ENCODE peak calls at places on chromosomes 13 and 19, in four cellular contexts. One of them, this sample, is unnamed.

GRCh38 chr13:33543631-33544030 is 258.1 kb upstream of the STARD13 start:
- DNase-seq in heart right ventricle: no peak
- DNase-seq in cardiac muscle cell: no peak
- DNase-seq in cardiac fibroblast: peak
- DNase-seq in this sample: peak

GRCh38 chr13:80336335-80336734 is 4.6 kb downstream of the SPRY2 start:
- DNase-seq in cardiac fibroblast: peak
- DNase-seq in cardiac muscle cell: peak
- DNase-seq in heart right ventricle: no peak
- DNase-seq in this sample: peak

GRCh38 chr13:37288057-37288720 is 182.7 kb upstream of the CSNK1A1L start:
- DNase-seq in cardiac fibroblast: peak
- DNase-seq in cardiac muscle cell: peak
- DNase-seq in heart right ventricle: no peak
- DNase-seq in this sample: no peak

GRCh38 chr19:57465680-57466381 is 8.9 kb upstream of the VN1R1 start:
- DNase-seq in cardiac muscle cell: peak
- DNase-seq in heart right ventricle: no peak
- DNase-seq in cardiac fibroblast: peak
- DNase-seq in this sample: peak

GRCh38 chr13:30932481-30933333 is at the start of gene TEX26:
- DNase-seq in cardiac muscle cell: peak
- DNase-seq in cardiac fibroblast: peak
- DNase-seq in heart right ventricle: peak
- DNase-seq in this sample: no peak

GRCh38 chr13:74443623-74444022 is 309.4 kb upstream of the KLF12 start:
- DNase-seq in cardiac muscle cell: peak
- DNase-seq in heart right ventricle: no peak
- DNase-seq in cardiac fibroblast: peak
- DNase-seq in this sample: peak

GRCh38 chr13:79870766-79871165 is 389.8 kb downstream of the NDFIP2 start:
- DNase-seq in heart right ventricle: no peak
- DNase-seq in cardiac muscle cell: no peak
- DNase-seq in cardiac fibroblast: no peak
- DNase-seq in this sample: peak

GRCh38 chr19:756232-756631 is 5.3 kb downstream of the MISP start:
- DNase-seq in heart right ventricle: no peak
- DNase-seq in cardiac fibroblast: peak
- DNase-seq in cardiac muscle cell: peak
- DNase-seq in this sample: no peak

GRCh38 chr19:19134687-19135158 is 3.6 kb downstream of the TMEM161A start:
- DNase-seq in heart right ventricle: no peak
- DNase-seq in cardiac fibroblast: no peak
- DNase-seq in cardiac muscle cell: no peak
- DNase-seq in this sample: no peak

GRCh38 chr13:114203536-114203935 is 24.5 kb downstream of the CFAP97D2 start:
- DNase-seq in cardiac muscle cell: no peak
- DNase-seq in cardiac fibroblast: no peak
- DNase-seq in heart right ventricle: no peak
- DNase-seq in this sample: no peak

GRCh38 chr13:21203132-21203531 is 26.7 kb downstream of the MRPL57 start:
- DNase-seq in cardiac fibroblast: no peak
- DNase-seq in heart right ventricle: no peak
- DNase-seq in cardiac muscle cell: no peak
- DNase-seq in this sample: no peak

GRCh38 chr13:32722340-32722739 is 136.1 kb downstream of the PDS5B start:
- DNase-seq in heart right ventricle: no peak
- DNase-seq in cardiac fibroblast: no peak
- DNase-seq in cardiac muscle cell: no peak
- DNase-seq in this sample: no peak

GRCh38 chr13:85137516-85137915 is 661.7 kb downstream of the SLITRK6 start:
- DNase-seq in cardiac fibroblast: no peak
- DNase-seq in cardiac muscle cell: no peak
- DNase-seq in heart right ventricle: no peak
- DNase-seq in this sample: no peak

GRCh38 chr19:3606174-3606689 is 443 bp downstream of the TBXA2R start:
- DNase-seq in cardiac fibroblast: no peak
- DNase-seq in cardiac muscle cell: no peak
- DNase-seq in heart right ventricle: no peak
- DNase-seq in this sample: no peak

GRCh38 chr13:111666377-111666776 is 345.9 kb downstream of the TEX29 start:
- DNase-seq in cardiac fibroblast: no peak
- DNase-seq in cardiac muscle cell: no peak
- DNase-seq in heart right ventricle: no peak
- DNase-seq in this sample: no peak

GRCh38 chr13:77002590-77003190 is 10.8 kb downstream of the CLN5 start:
- DNase-seq in cardiac muscle cell: peak
- DNase-seq in cardiac fibroblast: peak
- DNase-seq in heart right ventricle: no peak
- DNase-seq in this sample: peak

GRCh38 chr13:103788061-103788652 is 721.9 kb upstream of the SLC10A2 start:
- DNase-seq in heart right ventricle: peak
- DNase-seq in cardiac fibroblast: no peak
- DNase-seq in cardiac muscle cell: no peak
- DNase-seq in this sample: no peak

GRCh38 chr13:112984954-112985802 is 16.2 kb downstream of the MCF2L start:
- DNase-seq in cardiac muscle cell: no peak
- DNase-seq in cardiac fibroblast: no peak
- DNase-seq in heart right ventricle: no peak
- DNase-seq in this sample: no peak

GRCh38 chr19:6613711-6614110 is 22.8 kb upstream of the CD70 start:
- DNase-seq in heart right ventricle: no peak
- DNase-seq in cardiac fibroblast: peak
- DNase-seq in cardiac muscle cell: peak
- DNase-seq in this sample: peak

GRCh38 chr19:39347332-39348227 is 5.4 kb downstream of the SAMD4B start:
- DNase-seq in cardiac fibroblast: no peak
- DNase-seq in heart right ventricle: no peak
- DNase-seq in cardiac muscle cell: peak
- DNase-seq in this sample: no peak

GRCh38 chr19:4229179-4229931 is at the start of gene EBI3:
- DNase-seq in cardiac fibroblast: peak
- DNase-seq in heart right ventricle: no peak
- DNase-seq in cardiac muscle cell: peak
- DNase-seq in this sample: peak

GRCh38 chr13:33953203-33953602 is 135.3 kb downstream of the RFC3 start:
- DNase-seq in cardiac muscle cell: peak
- DNase-seq in heart right ventricle: no peak
- DNase-seq in cardiac fibroblast: peak
- DNase-seq in this sample: peak

GRCh38 chr13:41402695-41403511 is 54.4 kb upstream of the RGCC start:
- DNase-seq in cardiac muscle cell: no peak
- DNase-seq in heart right ventricle: no peak
- DNase-seq in cardiac fibroblast: no peak
- DNase-seq in this sample: no peak

GRCh38 chr19:54425382-54425723 is 10.1 kb downstream of the TTYH1 start:
- DNase-seq in heart right ventricle: no peak
- DNase-seq in cardiac muscle cell: no peak
- DNase-seq in cardiac fibroblast: no peak
- DNase-seq in this sample: no peak

GRCh38 chr13:32537580-32538233 is 888 bp downstream of the N4BP2L2 start:
- DNase-seq in heart right ventricle: peak
- DNase-seq in cardiac muscle cell: no peak
- DNase-seq in cardiac fibroblast: no peak
- DNase-seq in this sample: peak

GRCh38 chr19:1822210-1822609 is 10.1 kb upstream of the ATP8B3 start:
- DNase-seq in heart right ventricle: no peak
- DNase-seq in cardiac muscle cell: no peak
- DNase-seq in cardiac fibroblast: no peak
- DNase-seq in this sample: no peak

GRCh38 chr13:85286081-85286480 is 513.1 kb downstream of the SLITRK6 start:
- DNase-seq in cardiac fibroblast: peak
- DNase-seq in cardiac muscle cell: peak
- DNase-seq in heart right ventricle: no peak
- DNase-seq in this sample: peak

GRCh38 chr13:88908896-88909535 is 1237.8 kb downstream of the SLITRK5 start:
- DNase-seq in heart right ventricle: no peak
- DNase-seq in cardiac fibroblast: no peak
- DNase-seq in cardiac muscle cell: no peak
- DNase-seq in this sample: no peak

GRCh38 chr19:27779953-27780352 is 1433.0 kb downstream of the UQCRFS1 start:
- DNase-seq in cardiac fibroblast: no peak
- DNase-seq in heart right ventricle: no peak
- DNase-seq in cardiac muscle cell: no peak
- DNase-seq in this sample: no peak

GRCh38 chr13:104477256-104477655 is 1411.0 kb upstream of the SLC10A2 start:
- DNase-seq in heart right ventricle: no peak
- DNase-seq in cardiac muscle cell: no peak
- DNase-seq in cardiac fibroblast: no peak
- DNase-seq in this sample: no peak

DNA sequence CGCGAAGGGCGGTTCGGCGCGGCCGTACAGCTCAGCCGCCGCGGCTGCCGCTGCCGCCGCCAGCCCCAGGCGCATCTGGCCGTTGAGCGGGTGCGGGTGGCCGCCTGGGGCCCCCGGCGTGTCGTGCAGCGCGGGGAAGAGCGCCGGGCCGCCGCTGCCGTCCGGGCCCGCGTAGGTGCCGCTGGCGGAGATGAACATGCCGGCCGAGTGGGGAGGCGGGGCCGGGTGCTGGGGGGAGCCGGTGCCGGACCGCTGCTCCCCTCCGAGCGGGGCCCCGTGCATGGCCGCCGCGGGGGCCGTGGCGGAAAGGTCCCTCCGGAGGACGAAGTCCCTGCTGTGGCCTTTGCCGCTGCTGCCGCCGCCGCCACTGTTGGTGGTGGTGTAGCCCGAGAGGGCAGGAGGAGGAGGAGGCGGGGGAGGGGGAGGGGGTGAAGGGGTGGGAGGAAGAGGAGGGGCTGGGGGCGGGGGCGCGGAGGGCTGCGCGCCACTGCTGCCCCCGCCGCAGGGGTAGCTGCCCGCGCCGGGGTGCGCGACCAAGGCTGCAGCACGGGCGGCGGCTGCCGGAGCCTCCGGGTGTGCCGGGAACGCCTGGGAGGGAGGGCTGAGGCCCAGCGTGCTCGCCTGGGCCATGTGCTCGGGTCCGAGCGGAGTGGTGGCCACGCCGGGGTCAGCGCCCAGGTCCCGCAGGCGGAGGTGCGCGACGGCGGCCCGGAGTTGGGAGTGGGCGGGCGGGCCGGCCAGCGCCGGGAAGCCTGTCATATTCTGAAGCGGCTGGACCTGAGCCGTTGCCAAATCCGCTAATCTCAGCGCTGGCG is 599 bp downstream of the ZIC5 start:
- DNase-seq in cardiac muscle cell: no peak
- DNase-seq in heart right ventricle: no peak
- DNase-seq in cardiac fibroblast: no peak
- DNase-seq in this sample: no peak
- H3K4me3 ChIP-seq in cardiac muscle cell: peak
- H3K4me3 ChIP-seq in heart right ventricle: peak
- H3K4me3 ChIP-seq in cardiac fibroblast: no peak
- H3K4me3 ChIP-seq in this sample: no peak

GRCh38 chr19:50633359-50633758 is 6.3 kb downstream of the SYT3 start:
- DNase-seq in heart right ventricle: no peak
- DNase-seq in cardiac muscle cell: no peak
- DNase-seq in cardiac fibroblast: no peak
- DNase-seq in this sample: no peak

GRCh38 chr19:50633973-50634372 is 5.7 kb downstream of the SYT3 start:
- DNase-seq in cardiac muscle cell: no peak
- DNase-seq in heart right ventricle: no peak
- DNase-seq in cardiac fibroblast: no peak
- DNase-seq in this sample: no peak

GRCh38 chr19:50629194-50629593 is 10.5 kb downstream of the SYT3 start:
- DNase-seq in heart right ventricle: no peak
- DNase-seq in cardiac muscle cell: no peak
- DNase-seq in cardiac fibroblast: no peak
- DNase-seq in this sample: no peak

GRCh38 chr19:50629801-50630200 is 9.9 kb downstream of the SYT3 start:
- DNase-seq in heart right ventricle: no peak
- DNase-seq in cardiac fibroblast: no peak
- DNase-seq in cardiac muscle cell: no peak
- DNase-seq in this sample: no peak

DNA sequence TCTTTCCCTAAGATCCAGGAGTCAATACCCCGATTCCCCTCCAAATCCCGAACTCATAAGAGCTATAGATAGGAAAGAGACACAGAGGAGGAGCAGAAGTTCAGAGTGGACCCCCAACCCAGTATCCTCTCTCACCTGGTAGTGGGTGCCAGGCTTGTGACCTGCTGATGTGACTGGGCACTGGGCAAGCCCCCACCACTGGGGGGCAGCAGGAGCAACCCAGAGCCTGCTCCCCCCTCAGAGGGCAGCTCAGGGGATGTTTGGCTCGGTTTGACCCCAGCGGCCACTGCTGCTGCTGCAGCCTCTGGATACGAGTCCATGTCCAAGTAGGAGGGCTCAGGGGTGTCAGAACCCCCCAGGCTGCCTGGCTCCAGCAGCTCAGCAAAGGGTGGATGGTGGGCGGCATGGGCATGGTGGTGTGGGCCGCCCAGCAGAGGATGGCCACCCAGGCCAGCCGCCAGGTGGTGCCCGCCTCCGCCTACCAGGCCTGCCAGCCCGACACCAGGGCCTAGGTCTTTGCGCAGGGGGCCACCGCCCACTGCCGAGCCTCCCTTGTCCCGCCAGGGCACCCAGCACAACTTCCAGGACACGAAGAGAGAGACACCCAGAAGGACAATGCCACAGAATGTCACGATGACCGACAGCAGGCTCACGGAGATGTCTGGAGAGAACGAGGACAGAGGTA is 7.4 kb downstream of the SYT3 start:
- DNase-seq in cardiac muscle cell: no peak
- DNase-seq in heart right ventricle: no peak
- DNase-seq in cardiac fibroblast: no peak
- DNase-seq in this sample: no peak
- TF ChIP-seq CTCF in cardiac muscle cell: no peak
- TF ChIP-seq CTCF in heart right ventricle: no peak
- TF ChIP-seq CTCF in cardiac fibroblast: peak
- TF ChIP-seq CTCF in this sample: no peak

DNA sequence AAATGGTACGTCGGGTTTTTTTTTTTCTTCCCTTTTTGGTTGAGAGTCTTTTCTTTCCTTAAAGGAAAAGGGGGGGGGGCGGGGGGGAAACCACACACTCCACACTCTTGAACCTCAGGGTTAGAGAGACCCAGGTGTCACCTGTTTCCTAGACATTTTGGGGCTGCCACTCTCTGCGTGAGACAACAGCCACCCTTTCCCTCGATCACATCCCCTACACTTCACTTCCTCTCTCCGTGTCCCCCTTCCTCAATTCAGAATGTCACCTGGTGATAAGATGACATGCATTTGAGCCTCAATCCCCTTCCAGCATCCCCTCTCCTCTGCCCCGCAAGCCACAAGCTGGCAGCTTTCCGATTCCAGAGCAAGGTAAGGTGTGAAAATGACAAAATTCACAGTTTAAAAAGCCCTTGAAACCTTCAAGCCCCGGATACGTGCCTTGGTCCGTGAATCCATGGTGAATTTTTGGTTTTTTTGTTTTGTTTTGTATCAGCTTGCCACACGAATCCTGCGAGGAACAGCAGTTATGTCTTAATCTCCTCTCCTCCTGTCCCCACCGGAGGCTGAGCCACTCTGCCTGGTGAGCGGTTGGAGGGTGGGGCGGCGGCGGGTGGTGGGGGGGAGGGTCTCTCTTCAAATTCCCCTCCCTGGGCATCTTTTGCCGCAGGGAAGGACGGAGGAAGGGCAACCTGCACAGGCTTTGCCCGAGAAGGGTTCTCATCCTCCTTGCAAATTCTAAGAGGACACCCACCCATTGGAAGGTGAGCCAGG is 4.2 kb downstream of the PTPRS start:
- DNase-seq in heart right ventricle: no peak
- DNase-seq in cardiac muscle cell: no peak
- DNase-seq in cardiac fibroblast: no peak
- DNase-seq in this sample: no peak
- H3K4me3 ChIP-seq in heart right ventricle: no peak
- H3K4me3 ChIP-seq in cardiac muscle cell: no peak
- H3K4me3 ChIP-seq in cardiac fibroblast: no peak
- H3K4me3 ChIP-seq in this sample: no peak

GRCh38 chr13:28754698-28755545 is 36.2 kb upstream of the SLC46A3 start:
- DNase-seq in cardiac fibroblast: peak
- DNase-seq in heart right ventricle: peak
- DNase-seq in cardiac muscle cell: peak
- DNase-seq in this sample: peak
- TF ChIP-seq CTCF in cardiac fibroblast: peak
- TF ChIP-seq CTCF in heart right ventricle: peak
- TF ChIP-seq CTCF in cardiac muscle cell: peak
- TF ChIP-seq CTCF in this sample: no peak

This sample was measured in fibroblast of the aortic adventitia.